ENCODE peak calls at places on chromosomes 16 and 17, in six cellular contexts. E, X, W, H, T and V are unnamed samples.

GRCh38 chr17:65366102-65366844 is 195.2 kb downstream of the AXIN2 start:
- DNase-seq in W (no peak), H (no peak), T (no peak), E (no peak), X (no peak), V (no peak)

GRCh38 chr17:60695960-60696359 is 18.3 kb downstream of the BCAS3 start:
- DNase-seq in X (no peak), W (no peak), T (no peak), H (no peak), E (no peak), V (no peak)

GRCh38 chr17:51428668-51429486 is 168.5 kb downstream of the UTP18 start:
- DNase-seq in E (peak), H (no peak), X (no peak), W (no peak), T (no peak), V (no peak)

GRCh38 chr17:45834471-45835396 is 9.9 kb upstream of the SPPL2C start:
- DNase-seq in W (no peak), E (no peak), H (no peak), T (no peak), X (no peak), V (no peak)

GRCh38 chr17:41690497-41690896 is 1.8 kb downstream of the EIF1 start:
- DNase-seq in H (no peak), T (no peak), E (no peak), W (no peak), X (no peak), V (no peak)

GRCh38 chr17:64653985-64654355 is 8.1 kb downstream of the SMURF2 start:
- DNase-seq in E (no peak), H (no peak), W (no peak), X (no peak), T (no peak), V (no peak)

GRCh38 chr16:54720259-54720658 is 210.4 kb upstream of the IRX5 start:
- DNase-seq in E (no peak), H (no peak), X (no peak), T (no peak), W (no peak), V (no peak)

GRCh38 chr17:38906429-38907172 is 18.8 kb upstream of the LASP1NB start:
- DNase-seq in T (no peak), E (no peak), H (no peak), X (no peak), W (no peak), V (no peak)

GRCh38 chr16:81551141-81551808 is 106.7 kb downstream of the CMIP start:
- DNase-seq in X (no peak), T (no peak), H (no peak), E (no peak), W (no peak), V (no peak)

GRCh38 chr16:78624349-78624748 is 524.9 kb downstream of the WWOX start:
- DNase-seq in H (no peak), X (no peak), W (no peak), T (no peak), E (no peak), V (no peak)

GRCh38 chr17:50420419-50421112 is 5.5 kb upstream of the ACSF2 start:
- DNase-seq in X (no peak), E (no peak), W (no peak), H (no peak), T (no peak), V (no peak)

GRCh38 chr17:10309003-10309974 is 63.5 kb downstream of the MYH13 start:
- DNase-seq in X (no peak), H (no peak), W (no peak), E (no peak), T (no peak), V (no peak)

GRCh38 chr16:87922250-87922871 is 14.0 kb downstream of the CA5A start:
- DNase-seq in H (no peak), X (no peak), W (no peak), T (no peak), E (peak), V (no peak)

GRCh38 chr17:869067-869466 is 86.9 kb downstream of the MRM3 start:
- DNase-seq in X (no peak), H (no peak), W (no peak), T (no peak), E (peak), V (no peak)

GRCh38 chr17:70138309-70138865 is 30.9 kb upstream of the KCNJ2 start:
- DNase-seq in H (no peak), X (no peak), W (no peak), E (no peak), T (no peak), V (no peak)

GRCh38 chr16:56617212-56618085 is 8.1 kb upstream of the MT1E start:
- DNase-seq in E (peak), X (peak), H (no peak), T (no peak), W (peak), V (no peak)

GRCh38 chr16:17224859-17225258 is 245.9 kb downstream of the XYLT1 start:
- DNase-seq in E (peak), W (no peak), T (no peak), X (no peak), H (no peak), V (no peak)

GRCh38 chr17:37465058-37465616 is 24.6 kb upstream of the DUSP14 start:
- DNase-seq in W (no peak), X (no peak), H (no peak), T (no peak), E (no peak), V (no peak)

GRCh38 chr16:333406-334094 is 19.0 kb downstream of the AXIN1 start:
- DNase-seq in W (no peak), T (no peak), H (no peak), X (no peak), E (no peak), V (no peak)

GRCh38 chr17:73231363-73231762 is 30.3 kb downstream of the CPSF4L start:
- DNase-seq in H (no peak), W (no peak), T (no peak), X (no peak), E (no peak), V (no peak)

GRCh38 chr16:50879873-50880695 is 138.2 kb downstream of the CYLD start:
- DNase-seq in E (no peak), T (no peak), W (peak), H (peak), X (no peak), V (no peak)

GRCh38 chr16:749010-749409 is 8.2 kb upstream of the CIAO3 start:
- DNase-seq in T (no peak), H (no peak), W (no peak), E (no peak), X (no peak), V (no peak)

GRCh38 chr16:19884021-19884485 is 595 bp downstream of the GPRC5B start:
- DNase-seq in X (no peak), W (peak), H (no peak), E (peak), T (no peak), V (no peak)

GRCh38 chr17:75034236-75034908 is 12.4 kb downstream of the ATP5PD start:
- DNase-seq in T (peak), H (peak), X (peak), E (peak), W (peak), V (peak)

GRCh38 chr16:79847101-79847500 is 246.6 kb upstream of the MAF start:
- DNase-seq in H (no peak), E (peak), W (no peak), T (no peak), X (no peak), V (no peak)

GRCh38 chr16:4140652-4141051 is 24.4 kb upstream of the ADCY9 start:
- DNase-seq in H (no peak), X (no peak), E (no peak), T (no peak), W (no peak), V (no peak)

GRCh38 chr16:15765880-15766279 is 90.9 kb downstream of the MYH11 start:
- DNase-seq in T (peak), H (peak), X (peak), E (no peak), W (peak), V (peak)

GRCh38 chr16:24819462-24820040 is 26.2 kb upstream of the SLC5A11 start:
- DNase-seq in W (no peak), T (no peak), H (no peak), X (no peak), E (no peak), V (no peak)

GRCh38 chr16:66467611-66468010 is 40.5 kb downstream of the BEAN1 start:
- DNase-seq in T (no peak), H (no peak), E (no peak), W (no peak), X (no peak), V (no peak)

GRCh38 chr16:525520-526180 is 1.9 kb upstream of the CAPN15 start:
- DNase-seq in X (peak), E (no peak), W (no peak), T (no peak), H (no peak), V (no peak)

GRCh38 chr17:751269-752001 is 629 bp downstream of the GEMIN4 start:
- DNase-seq in E (peak), H (peak), X (no peak), T (peak), W (peak), V (peak)

GRCh38 chr16:4675864-4676786 is 17.2 kb upstream of the NUDT16L1 start:
- DNase-seq in T (peak), E (no peak), X (peak), W (no peak), H (no peak), V (no peak)

GRCh38 chr17:2011421-2012371 is 13.4 kb downstream of the RTN4RL1 start:
- DNase-seq in E (peak), T (no peak), W (peak), X (no peak), H (no peak), V (no peak)

GRCh38 chr16:86618431-86619262 is 40.3 kb downstream of the FOXL1 start:
- DNase-seq in E (no peak), W (no peak), T (no peak), H (no peak), X (no peak), V (no peak)

GRCh38 chr16:54286330-54287017 is at the start of gene IRX3:
- DNase-seq in W (peak), T (no peak), X (no peak), E (peak), H (peak), V (no peak)

GRCh38 chr17:59830007-59830630 is 62.6 kb downstream of the TUBD1 start:
- DNase-seq in T (no peak), E (no peak), H (no peak), X (no peak), W (no peak), V (no peak)

GRCh38 chr17:76000016-76000754 is 470 bp upstream of the CDK3 start:
- DNase-seq in H (peak), W (peak), X (peak), T (peak), E (peak), V (peak)

GRCh38 chr16:82943371-82943770 is 316.6 kb downstream of the CDH13 start:
- DNase-seq in T (no peak), H (no peak), X (no peak), W (no peak), E (no peak), V (no peak)

GRCh38 chr16:82949016-82949415 is 322.2 kb downstream of the CDH13 start:
- DNase-seq in W (no peak), T (no peak), H (no peak), E (no peak), X (no peak), V (peak)

GRCh38 chr16:82947675-82948074 is 320.9 kb downstream of the CDH13 start:
- DNase-seq in H (no peak), E (no peak), X (no peak), W (no peak), T (no peak), V (no peak)

DNA sequence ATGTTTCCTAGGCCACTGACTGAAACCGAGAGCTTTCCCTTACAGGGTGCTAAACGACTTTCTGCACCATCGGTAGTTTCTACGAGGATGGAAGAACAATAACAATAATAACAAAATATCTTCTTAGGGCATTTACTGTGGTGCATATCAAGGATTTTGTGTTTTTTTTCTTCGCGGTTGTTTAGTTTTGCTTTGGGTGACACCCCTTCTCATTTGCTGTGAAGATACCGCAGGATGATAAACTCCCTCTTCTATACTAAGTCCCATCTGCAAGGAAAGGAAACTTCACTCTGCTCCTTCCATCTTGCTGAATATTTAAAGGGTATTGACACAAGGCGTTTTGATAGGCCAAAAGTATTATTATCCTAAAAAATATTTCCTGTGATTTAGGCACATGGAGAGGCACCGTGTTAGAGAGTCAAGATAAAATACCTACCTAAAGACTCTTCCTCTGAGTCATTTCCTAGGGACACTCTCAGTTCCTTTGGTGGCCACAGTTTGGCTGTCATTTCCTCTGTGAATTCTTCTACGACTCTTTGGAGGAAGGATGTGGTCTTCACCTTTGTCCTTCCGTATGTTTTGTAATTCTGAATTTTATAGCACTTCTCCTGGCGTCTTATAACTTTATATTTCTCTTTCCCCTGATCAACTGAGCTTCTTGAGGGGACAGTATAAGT is 318.8 kb downstream of the CDH13 start:
- DNase-seq in W (no peak), E (no peak), T (no peak), X (no peak), H (no peak), V (no peak)
- H3K27ac ChIP-seq in W (no peak), E (no peak), T (no peak), X (no peak), H (no peak), V (no peak)

GRCh38 chr17:34997355-34997862 is 17.1 kb downstream of the LIG3 start:
- DNase-seq in W (no peak), H (no peak), E (peak), X (no peak), T (no peak), V (no peak)
- H3K27ac ChIP-seq in W (no peak), H (no peak), E (peak), X (no peak), T (no peak), V (no peak)

GRCh38 chr16:72833491-72833890 is 214.4 kb downstream of the ZFHX3 start:
- DNase-seq in H (no peak), E (no peak), X (no peak), W (no peak), T (no peak), V (no peak)
- H3K27ac ChIP-seq in H (no peak), E (no peak), X (no peak), W (no peak), T (no peak), V (no peak)

DNA sequence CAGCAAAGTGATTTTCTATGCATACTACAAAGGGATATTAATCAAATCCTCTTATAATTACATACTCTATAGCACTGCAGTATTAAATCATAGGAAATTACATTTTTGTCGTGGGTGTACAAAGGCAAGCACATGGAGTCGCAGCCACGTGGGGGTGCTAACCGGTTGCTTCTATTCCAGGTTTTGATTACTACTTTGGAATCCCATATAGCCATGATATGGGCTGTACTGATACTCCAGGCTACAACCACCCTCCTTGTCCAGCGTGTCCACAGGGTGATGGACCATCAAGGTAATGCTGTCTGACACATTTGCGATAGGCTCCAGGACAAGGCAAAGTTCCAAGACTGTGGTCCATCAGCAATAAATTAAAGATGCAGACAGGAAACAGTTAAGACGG is 60.1 kb downstream of the ARSG start:
- DNase-seq in W (no peak), H (no peak), T (no peak), E (no peak), X (no peak), V (no peak)
- H3K27ac ChIP-seq in W (no peak), H (no peak), T (no peak), E (no peak), X (no peak), V (no peak)

GRCh38 chr16:12901204-12901596 is 198 bp upstream of the SHISA9 start:
- DNase-seq in W (peak), E (no peak), T (no peak), X (no peak), H (peak), V (no peak)
- H3K27ac ChIP-seq in W (no peak), E (no peak), T (no peak), X (no peak), H (no peak), V (no peak)

GRCh38 chr16:27245276-27246231 is 23.0 kb downstream of the NSMCE1 start:
- DNase-seq in H (no peak), E (no peak), T (no peak), W (no peak), X (no peak), V (no peak)

GRCh38 chr16:27242398-27242797 is 26.2 kb downstream of the NSMCE1 start:
- DNase-seq in X (no peak), T (no peak), H (no peak), E (no peak), W (no peak), V (no peak)

GRCh38 chr16:27242868-27243590 is 25.5 kb downstream of the NSMCE1 start:
- DNase-seq in H (no peak), W (peak), X (peak), T (no peak), E (no peak), V (peak)

GRCh38 chr16:27243725-27244362 is 24.7 kb downstream of the NSMCE1 start:
- DNase-seq in T (no peak), W (no peak), E (no peak), H (no peak), X (no peak), V (no peak)

GRCh38 chr16:27244363-27244755 is 24.2 kb downstream of the NSMCE1 start:
- DNase-seq in T (no peak), W (no peak), H (no peak), E (no peak), X (no peak), V (no peak)
- H3K27ac ChIP-seq in T (no peak), W (no peak), H (no peak), E (peak), X (no peak), V (no peak)

GRCh38 chr17:17765359-17765758 is 71.4 kb downstream of the SREBF1 start:
- DNase-seq in X (no peak), E (no peak), H (no peak), T (no peak), W (no peak), V (no peak)
- H3K27ac ChIP-seq in X (no peak), E (no peak), H (peak), T (no peak), W (no peak), V (no peak)

DNA sequence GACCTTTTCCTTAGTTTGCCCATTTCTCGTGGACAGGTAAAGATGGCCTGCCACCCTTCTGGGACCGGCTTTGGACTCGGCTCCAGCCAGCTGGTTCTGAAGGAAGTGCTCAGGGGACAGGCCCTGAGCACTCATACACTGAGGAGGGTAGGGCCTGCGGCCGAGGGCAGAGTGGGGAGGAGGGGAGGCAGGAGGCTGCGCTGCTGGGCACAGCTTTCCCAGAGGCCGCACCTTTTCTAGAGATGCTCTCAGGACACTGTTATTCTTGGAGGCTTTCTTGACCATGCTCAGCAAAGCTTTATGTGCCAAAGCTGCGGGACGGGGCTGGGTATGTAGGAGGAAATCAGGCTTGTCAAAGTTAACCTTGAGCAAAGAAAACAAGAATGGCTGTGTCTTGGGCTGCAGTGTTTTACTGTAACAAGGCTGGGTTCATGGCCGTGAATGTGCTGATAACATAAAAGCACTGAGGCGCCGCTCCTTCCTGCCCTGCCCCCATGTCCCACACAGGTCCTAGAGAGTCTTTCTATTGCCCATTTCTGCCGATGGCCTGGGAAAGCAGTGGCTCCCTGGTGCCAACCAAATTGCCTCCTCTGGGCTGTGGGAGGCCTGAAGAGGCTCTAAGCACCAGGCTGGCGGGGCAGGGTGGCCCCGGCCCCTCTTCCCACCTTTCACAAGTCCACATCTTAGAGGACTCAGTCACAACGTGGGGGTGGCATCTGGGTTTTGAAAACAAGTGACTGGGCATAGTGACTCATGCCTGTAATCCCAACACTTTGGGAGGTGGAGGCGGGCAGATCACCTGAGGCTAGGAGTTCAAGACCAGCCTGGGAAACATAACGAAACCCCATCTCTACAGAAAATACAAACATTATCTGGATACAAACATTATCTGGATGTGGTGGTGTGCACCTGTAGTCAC is 22.3 kb upstream of the TIMP2 start:
- DNase-seq in E (peak), T (no peak), H (no peak), X (no peak), W (no peak), V (no peak)
- H3K27ac ChIP-seq in E (peak), T (no peak), H (no peak), X (no peak), W (no peak), V (no peak)

GRCh38 chr17:77151236-77151635 is 10.5 kb downstream of the SEC14L1 start:
- DNase-seq in X (no peak), W (no peak), H (no peak), E (no peak), T (no peak), V (peak)
- H3K27ac ChIP-seq in X (no peak), W (no peak), H (peak), E (peak), T (no peak), V (no peak)

DNA sequence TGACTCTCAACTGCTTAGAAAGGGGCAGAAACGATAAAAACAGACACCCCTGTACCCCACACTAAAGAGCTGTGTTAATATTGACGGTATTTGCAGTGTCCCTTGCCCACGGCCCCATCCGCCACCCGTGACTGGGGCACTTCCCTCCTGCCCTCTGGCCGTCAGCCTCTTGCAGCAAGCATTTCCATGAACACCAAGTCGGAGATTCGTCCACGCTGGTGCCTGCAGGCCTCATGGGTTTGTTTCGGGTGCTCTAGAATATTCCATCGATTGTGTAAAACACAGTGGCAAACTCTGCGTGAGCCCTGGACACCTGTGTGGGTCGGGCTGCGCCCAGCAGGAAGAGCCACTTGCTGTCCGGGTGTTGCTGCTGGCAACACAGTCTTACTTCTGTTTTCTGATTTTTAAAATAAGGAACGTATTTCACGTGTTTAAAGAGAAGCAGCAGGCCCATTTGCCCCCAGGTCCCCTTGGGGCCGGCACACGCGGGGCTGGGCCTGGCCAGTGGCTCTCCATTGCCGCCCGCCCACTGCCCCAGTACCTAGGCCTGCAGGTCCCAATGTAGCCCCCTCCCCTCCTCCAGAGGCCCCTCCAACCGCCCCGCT is 10.1 kb downstream of the CYBC1 start:
- DNase-seq in E (peak), X (no peak), H (no peak), T (no peak), W (no peak), V (no peak)
- H3K27ac ChIP-seq in E (peak), X (peak), H (no peak), T (no peak), W (no peak), V (no peak)